ENCODE peak calls at places on chromosomes 11 and 22, in five cellular contexts. F is lung, J is mesendoderm, N is pancreas, X is neural progenitor cell. W is an unnamed sample.

GRCh38 chr11:70076461-70076931 is 1.6 kb upstream of the ANO1 start:
- DNase-seq in J (no peak), N (no peak), X (no peak), F (no peak), W (no peak)

GRCh38 chr22:47374901-47375575 is 612.6 kb downstream of the TBC1D22A start:
- DNase-seq in J (no peak), X (no peak), N (peak; percentile 42), F (no peak), W (no peak)

GRCh38 chr11:103532133-103532788 is 423.0 kb downstream of the DYNC2H1 start:
- DNase-seq in J (peak; percentile 56), X (no peak), F (no peak), N (no peak), W (no peak)

GRCh38 chr11:124582565-124582964 is 12.8 kb downstream of the OR8A1 start:
- DNase-seq in X (no peak), F (no peak), J (no peak), N (no peak), W (no peak)

GRCh38 chr11:363948-364761 is 5.1 kb upstream of the B4GALNT4 start:
- DNase-seq in X (no peak), F (peak; percentile 54), J (peak; percentile 69), N (peak; percentile 77), W (peak; percentile 54)

GRCh38 chr11:61776561-61777075 is 15.8 kb downstream of the TMEM258 start:
- DNase-seq in F (peak; percentile 41), X (peak; percentile 67), N (peak; percentile 90), J (peak; percentile 86), W (peak; percentile 47)

GRCh38 chr11:1761110-1761856 is 2.4 kb downstream of the CTSD start:
- DNase-seq in J (no peak), N (peak; percentile 59), X (no peak), F (no peak), W (no peak)

GRCh38 chr11:117183724-117184349 is 5.3 kb downstream of the SIDT2 start:
- DNase-seq in N (no peak), J (no peak), X (no peak), F (peak; percentile 68), W (peak; percentile 13)

GRCh38 chr11:122167100-122167499 is 51.1 kb upstream of the BLID start:
- DNase-seq in F (no peak), N (no peak), J (no peak), X (no peak), W (no peak)

GRCh38 chr11:953513-953912 is 27.8 kb downstream of the AP2A2 start:
- DNase-seq in F (no peak), J (no peak), N (no peak), X (no peak), W (no peak)

GRCh38 chr22:34976474-34976873 is 89.5 kb upstream of the ISX start:
- DNase-seq in J (no peak), F (no peak), X (no peak), N (no peak), W (no peak)

GRCh38 chr11:70493891-70494290 is 95.6 kb downstream of the CTTN start:
- DNase-seq in N (peak; percentile 37), F (no peak), J (no peak), X (no peak), W (no peak)

GRCh38 chr22:41845380-41846267 is 12.7 kb downstream of the SREBF2 start:
- DNase-seq in X (peak; percentile 27), J (peak; percentile 71), F (no peak), N (no peak), W (no peak)

GRCh38 chr22:43202756-43203155 is 15.8 kb upstream of the TTLL12 start:
- DNase-seq in F (no peak), N (no peak), X (no peak), J (no peak), W (no peak)

GRCh38 chr22:43201486-43202219 is 14.7 kb upstream of the TTLL12 start:
- DNase-seq in N (no peak), F (no peak), X (no peak), J (no peak), W (no peak)

GRCh38 chr22:43202326-43202725 is 15.4 kb upstream of the TTLL12 start:
- DNase-seq in J (no peak), F (no peak), X (no peak), N (no peak), W (no peak)

GRCh38 chr22:43205261-43205691 is 18.3 kb upstream of the TTLL12 start:
- DNase-seq in X (no peak), N (no peak), J (no peak), F (no peak), W (no peak)

DNA sequence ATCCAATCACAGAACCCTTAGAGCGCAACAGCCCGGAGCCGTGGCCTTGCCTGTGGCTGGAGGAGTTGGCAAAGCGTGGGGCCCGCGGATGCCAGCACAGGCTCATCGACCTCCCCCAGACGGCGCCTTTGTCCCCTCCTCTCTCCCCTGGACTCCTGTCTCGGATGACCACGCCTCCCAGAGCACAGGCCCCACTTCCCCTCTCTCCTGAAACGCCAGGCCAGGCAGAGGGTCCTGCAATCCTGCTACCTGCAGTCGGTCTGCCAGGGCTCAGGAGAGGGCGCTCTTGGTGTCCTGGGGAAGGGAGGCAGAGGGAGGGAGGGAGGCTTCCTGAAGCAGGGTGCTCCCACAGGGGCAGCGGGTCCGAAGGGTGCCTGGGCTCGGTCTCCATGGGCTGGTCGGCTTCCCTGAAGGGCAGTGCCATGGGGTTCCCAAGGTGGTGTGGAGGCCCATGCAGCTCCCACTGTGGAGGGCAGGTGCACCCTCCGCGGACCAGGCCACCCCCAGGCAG is 16.6 kb upstream of the TTLL12 start:
- DNase-seq in F (no peak), N (no peak), J (peak; percentile 86), X (peak; percentile 54), W (no peak)
- H3K27me3 ChIP-seq in F (no peaks in the 10 kb centered on the region), N (no peaks in the 10 kb centered on the region), J (no peaks in the 10 kb centered on the region), X (no peaks in the 10 kb centered on the region), W (no peaks in the 10 kb centered on the region)

GRCh38 chr11:72722050-72722748 is 30.0 kb downstream of the ARAP1 start:
- DNase-seq in X (peak; percentile 66), F (peak; percentile 87), J (peak; percentile 75), N (peak; percentile 81), W (peak; percentile 85)

GRCh38 chr11:72720047-72720446 is 32.2 kb downstream of the ARAP1 start:
- DNase-seq in F (no peak), J (no peak), N (no peak), X (no peak), W (no peak)

GRCh38 chr11:72721276-72721675 is 30.9 kb downstream of the ARAP1 start:
- DNase-seq in J (no peak), N (no peak), F (no peak), X (no peak), W (no peak)

GRCh38 chr11:72720806-72721205 is 31.4 kb downstream of the ARAP1 start:
- DNase-seq in F (no peak), J (no peak), X (no peak), N (no peak), W (no peak)

DNA sequence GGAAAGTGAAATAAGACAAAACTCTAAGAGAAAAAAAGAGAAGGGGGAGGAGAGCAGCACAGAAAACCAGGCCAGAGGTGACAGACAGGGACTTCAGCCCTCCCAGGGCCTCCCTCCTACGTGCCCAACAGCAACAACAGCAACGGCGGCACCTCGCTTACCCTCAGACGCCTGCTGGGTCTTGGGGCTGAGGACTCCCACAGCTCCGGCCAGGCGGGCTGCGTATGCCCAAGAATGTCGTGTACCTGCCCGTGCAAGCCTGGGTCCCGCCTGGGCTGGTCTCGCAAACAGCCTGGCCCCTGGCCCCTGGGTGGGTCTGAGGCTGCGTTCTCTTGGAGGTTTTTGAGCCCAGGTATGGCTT is 30.5 kb downstream of the ARAP1 start:
- DNase-seq in X (no peak), J (peak; percentile 48), N (peak; percentile 74), F (no peak), W (peak; percentile 32)
- H3K4me3 ChIP-seq in X (no peak overlapping the region), J (no peak overlapping the region), N (peak overlapping the region; percentile 59), F (peak overlapping the region; percentile 41), W (peak overlapping the region; percentile 98)

GRCh38 chr11:74169736-74170458 is 905 bp downstream of the C2CD3 start:
- DNase-seq in F (no peak), J (peak; percentile 25), X (no peak), N (no peak), W (no peak)
- H3K27ac ChIP-seq in F (peak overlapping the region; percentile 85), J (peak overlapping the region; percentile 71), X (peak overlapping the region; percentile 43), N (peak overlapping the region; percentile 81), W (peak overlapping the region; percentile 76)

GRCh38 chr22:49037701-49038245 is 789.9 kb downstream of the BRD1 start:
- DNase-seq in N (peak; percentile 41), F (no peak), J (no peak), X (no peak), W (no peak)

GRCh38 chr22:49042066-49042465 is 785.6 kb downstream of the BRD1 start:
- DNase-seq in N (no peak), X (no peak), F (no peak), J (no peak), W (no peak)

GRCh38 chr22:49040111-49040510 is 787.6 kb downstream of the BRD1 start:
- DNase-seq in N (peak; percentile 35), J (no peak), F (no peak), X (no peak), W (no peak)

GRCh38 chr22:49040754-49041467 is 786.8 kb downstream of the BRD1 start:
- DNase-seq in N (peak; percentile 30), F (no peak), X (no peak), J (no peak), W (no peak)

GRCh38 chr22:49039625-49040024 is 788.0 kb downstream of the BRD1 start:
- DNase-seq in F (no peak), N (peak; percentile 35), X (no peak), J (no peak), W (no peak)
- H3K27me3 ChIP-seq in F (no peaks in the 10 kb centered on the region), N (no peaks in the 10 kb centered on the region), X (no peaks in the 10 kb centered on the region), J (no peaks in the 10 kb centered on the region), W (no peaks in the 10 kb centered on the region)

GRCh38 chr11:78189851-78190250 is 1.1 kb downstream of the USP35 start:
- DNase-seq in J (no peak), F (no peak), N (no peak), X (no peak), W (no peak)
- H3K4me3 ChIP-seq in J (no peak overlapping the region), F (no peak overlapping the region), N (peak overlapping the region; percentile 83), X (peak overlapping the region; percentile 82), W (peak overlapping the region; percentile 96)

W was measured in naive thymus-derived CD4-positive, alpha-beta T cell.